ENCODE peak calls at places on chromosomes 13 and 19, in nine cellular contexts. E is IMR-90, L is left ventricle myocardium inferior, I is cardiac muscle cell, X is uterus, B is pancreas, F is psoas muscle, S is osteoblast, Y is endodermal cell. O is an unnamed sample. For H3K4me1, the result is how much of the 10 kb centered on the place peaks cover.

GRCh38 chr13:101845501-101846012 is 393.1 kb downstream of the ITGBL1 start:
- DNase-seq in Y (peak), B (no peak), I (no peak), L (no peak), E (peak), F (no peak), X (no peak), S (no peak), O (no peak)

GRCh38 chr13:95564091-95564490 is 11.6 kb downstream of the CLDN10 start:
- DNase-seq in E (no peak), L (no peak), Y (no peak), X (no peak), B (no peak), I (peak), F (no peak), S (peak), O (no peak)

GRCh38 chr19:18194554-18195238 is 1.7 kb downstream of the MPV17L2 start:
- DNase-seq in F (no peak), I (peak), L (no peak), S (peak), Y (peak), B (no peak), X (peak), E (peak), O (peak)

GRCh38 chr13:104422668-104423067 is 1356.5 kb upstream of the SLC10A2 start:
- DNase-seq in E (no peak), F (no peak), S (no peak), B (no peak), L (no peak), Y (no peak), X (no peak), I (no peak), O (no peak)

GRCh38 chr13:70856706-70857105 is 748.5 kb upstream of the KLHL1 start:
- DNase-seq in E (no peak), I (no peak), Y (no peak), S (no peak), F (no peak), X (no peak), L (no peak), B (no peak), O (no peak)

GRCh38 chr19:18483119-18483518 is 38.8 kb downstream of the ELL start:
- DNase-seq in L (no peak), E (no peak), Y (no peak), X (no peak), F (no peak), S (peak), I (no peak), B (no peak), O (no peak)

GRCh38 chr19:45001087-45001739 is at the start of gene RELB:
- DNase-seq in B (peak), X (peak), I (peak), F (peak), S (peak), L (peak), Y (peak), E (peak), O (peak)

GRCh38 chr19:42423462-42424344 is 3.5 kb downstream of the LIPE start:
- DNase-seq in L (peak), X (peak), E (peak), B (peak), I (peak), S (peak), Y (peak), F (peak), O (peak)

GRCh38 chr19:7460562-7460966 is 28.3 kb downstream of the PEX11G start:
- DNase-seq in I (peak), F (no peak), Y (no peak), S (peak), X (no peak), E (peak), B (no peak), L (no peak), O (no peak)

GRCh38 chr13:47337781-47338507 is 441.1 kb upstream of the HTR2A start:
- DNase-seq in S (no peak), B (no peak), E (peak), Y (peak), I (peak), L (no peak), X (no peak), F (no peak), O (no peak)

GRCh38 chr13:98315466-98315865 is 138.4 kb upstream of the RNF113B start:
- DNase-seq in F (no peak), I (peak), E (peak), S (no peak), L (no peak), B (no peak), Y (no peak), X (no peak), O (no peak)

GRCh38 chr19:2495651-2496316 is 19.9 kb downstream of the GADD45B start:
- DNase-seq in B (no peak), I (peak), L (no peak), E (no peak), X (peak), S (peak), Y (no peak), F (no peak), O (peak)

GRCh38 chr19:2494084-2494446 is 18.1 kb downstream of the GADD45B start:
- DNase-seq in E (peak), Y (no peak), I (peak), S (peak), B (no peak), F (no peak), X (no peak), L (no peak), O (no peak)

GRCh38 chr19:2495130-2495641 is 19.3 kb downstream of the GADD45B start:
- DNase-seq in L (peak), Y (peak), S (peak), F (peak), B (peak), E (peak), I (peak), X (peak), O (peak)

GRCh38 chr19:2492870-2493269 is 16.9 kb downstream of the GADD45B start:
- DNase-seq in L (no peak), Y (no peak), B (no peak), X (no peak), E (no peak), S (peak), I (no peak), F (no peak), O (no peak)

DNA sequence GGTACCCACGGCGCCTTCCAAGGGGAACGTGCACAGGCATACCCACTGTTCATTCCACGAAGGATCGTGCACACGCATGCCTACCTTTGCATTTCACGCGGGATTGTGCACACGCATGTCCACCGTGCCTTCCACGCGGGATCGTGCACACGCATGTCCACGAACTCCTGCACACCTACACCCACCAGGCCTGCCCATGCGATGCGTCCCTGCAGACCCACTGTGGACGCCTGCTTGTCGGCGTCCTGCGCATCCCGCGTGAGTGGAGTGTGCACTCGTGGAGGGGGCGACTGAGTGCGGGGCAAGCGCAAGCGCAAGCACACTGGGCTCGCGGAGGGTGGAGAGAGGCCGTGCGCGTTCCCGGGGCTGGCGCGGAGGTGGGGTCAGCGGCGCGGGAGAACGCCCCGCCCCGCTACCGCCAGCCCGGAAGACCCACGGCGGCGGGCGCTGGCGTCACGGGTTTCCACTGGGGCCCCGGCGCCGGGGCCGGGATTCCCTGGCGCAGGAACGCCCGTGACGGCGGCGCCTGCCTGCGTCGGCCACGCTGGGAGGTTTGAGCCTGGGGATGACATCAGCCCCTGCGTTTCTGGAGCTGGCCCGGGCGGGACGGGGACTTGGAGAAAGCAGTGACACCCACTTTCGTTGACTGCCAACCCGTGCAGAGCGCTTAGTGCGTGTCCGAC is 18.7 kb downstream of the GADD45B start:
- DNase-seq in L (peak), E (peak), I (peak), B (peak), S (peak), F (peak), Y (no peak), X (peak), O (peak)
- H3K4me1 ChIP-seq in L (under half), E (under half), I (under half), B (under half), S (under half), F (under half), Y (under half), X (under half), O (under half)

GRCh38 chr19:5131031-5131865 is 162.3 kb downstream of the KDM4B start:
- DNase-seq in I (no peak), X (no peak), E (no peak), Y (peak), L (no peak), F (no peak), B (no peak), S (no peak), O (no peak)

GRCh38 chr19:5133986-5134595 is 165.2 kb downstream of the KDM4B start:
- DNase-seq in F (no peak), Y (no peak), L (no peak), S (no peak), E (no peak), X (no peak), B (no peak), I (no peak), O (no peak)

GRCh38 chr19:5130371-5131030 is 161.6 kb downstream of the KDM4B start:
- DNase-seq in E (no peak), L (no peak), S (no peak), F (no peak), I (no peak), Y (peak), B (peak), X (no peak), O (no peak)

GRCh38 chr19:5132698-5133651 is 164.1 kb downstream of the KDM4B start:
- DNase-seq in F (no peak), I (no peak), Y (no peak), E (no peak), L (no peak), S (no peak), B (no peak), X (no peak), O (no peak)

DNA sequence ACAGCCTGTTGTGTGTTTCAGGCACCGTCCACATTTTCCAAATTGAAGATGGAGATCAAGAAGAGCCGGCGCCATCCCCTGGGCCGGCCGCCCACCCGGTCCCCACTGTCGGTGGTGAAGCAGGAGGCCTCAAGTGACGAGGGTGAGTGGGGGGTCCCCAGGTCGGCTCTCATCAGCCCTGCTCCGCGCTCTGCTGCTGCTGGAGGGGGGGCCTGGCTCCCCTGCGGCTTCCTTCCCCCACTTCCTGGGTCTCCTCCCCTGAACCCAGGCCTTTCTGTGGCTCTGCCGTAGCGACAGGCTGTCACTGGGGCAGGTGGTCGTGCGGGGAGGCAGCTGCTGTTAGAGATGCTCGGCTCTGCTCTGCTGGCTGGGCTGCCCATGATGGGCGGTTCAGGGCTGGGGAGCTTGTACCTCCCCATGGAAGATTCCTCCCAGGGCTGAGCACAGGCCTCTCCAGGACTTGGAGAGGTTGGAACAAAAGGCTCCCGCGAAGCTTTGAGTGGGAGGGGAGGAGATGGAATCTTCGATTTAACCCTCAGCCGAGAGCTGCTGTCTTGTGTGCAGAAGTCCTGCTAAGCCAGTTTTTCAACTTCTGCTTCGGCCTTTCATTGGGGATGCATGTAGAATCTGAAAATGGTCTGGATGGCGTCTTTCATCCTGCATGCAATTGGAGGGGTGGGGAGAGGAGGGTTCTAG is 163.1 kb downstream of the KDM4B start:
- DNase-seq in Y (no peak), L (no peak), B (no peak), I (no peak), S (no peak), E (no peak), F (no peak), X (no peak), O (no peak)
- H3K4me1 ChIP-seq in Y (under half), L (under half), B (under half), I (under half), S (under half), E (under half), F (under half), X (under half), O (under half)

DNA sequence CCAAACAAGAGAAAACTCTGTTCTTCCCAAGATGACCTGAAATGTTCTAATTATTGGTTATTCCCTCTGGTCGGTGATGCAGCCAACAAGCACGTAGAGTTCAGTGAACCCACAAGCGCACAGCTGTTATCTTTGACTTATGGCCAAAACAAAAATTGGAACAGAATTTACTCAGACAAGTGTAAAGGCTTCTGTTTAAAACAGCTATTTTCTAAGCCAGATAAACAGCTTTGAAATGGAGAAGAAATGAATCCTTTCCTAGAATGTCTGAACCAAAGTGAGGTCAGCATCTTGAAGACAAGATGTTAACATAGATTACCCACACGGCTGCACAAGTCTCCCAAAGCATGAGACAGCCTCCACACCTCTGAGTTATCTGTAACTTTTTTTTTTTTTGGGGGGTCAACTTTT is 669.2 kb downstream of the DIAPH3 start:
- DNase-seq in L (peak), B (no peak), F (no peak), X (no peak), Y (peak), E (peak), S (no peak), I (peak), O (peak)
- H3K4me1 ChIP-seq in L (under half), B (under half), F (under half), X (under half), Y (under half), E (under half), S (under half), I (under half), O (under half)

DNA sequence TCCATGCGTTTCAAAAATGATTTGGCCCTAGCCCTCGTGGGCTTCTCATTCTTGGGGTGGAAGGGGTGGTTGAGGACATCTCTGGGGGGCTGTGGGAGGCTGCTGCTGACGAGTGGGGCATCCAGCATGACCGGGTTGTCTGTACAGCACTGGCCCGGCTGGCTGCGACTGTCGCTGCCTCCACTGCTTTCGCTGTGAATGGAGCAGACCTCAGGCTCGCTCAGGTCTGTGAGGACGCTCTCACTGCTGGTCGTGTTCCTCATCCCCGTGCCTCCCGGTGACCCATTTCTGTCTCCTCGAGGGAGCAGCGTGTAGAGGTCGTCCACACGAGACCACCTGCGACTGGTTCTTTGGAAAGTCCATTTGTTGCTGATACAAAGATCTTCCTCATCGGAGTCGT is 113.7 kb downstream of the KL start:
- DNase-seq in I (no peak), L (no peak), E (no peak), S (no peak), F (no peak), B (no peak), X (no peak), Y (no peak), O (no peak)
- H3K4me1 ChIP-seq in I (under half), L (half or more), E (under half), S (under half), F (under half), B (under half), X (under half), Y (under half), O (half or more)

DNA sequence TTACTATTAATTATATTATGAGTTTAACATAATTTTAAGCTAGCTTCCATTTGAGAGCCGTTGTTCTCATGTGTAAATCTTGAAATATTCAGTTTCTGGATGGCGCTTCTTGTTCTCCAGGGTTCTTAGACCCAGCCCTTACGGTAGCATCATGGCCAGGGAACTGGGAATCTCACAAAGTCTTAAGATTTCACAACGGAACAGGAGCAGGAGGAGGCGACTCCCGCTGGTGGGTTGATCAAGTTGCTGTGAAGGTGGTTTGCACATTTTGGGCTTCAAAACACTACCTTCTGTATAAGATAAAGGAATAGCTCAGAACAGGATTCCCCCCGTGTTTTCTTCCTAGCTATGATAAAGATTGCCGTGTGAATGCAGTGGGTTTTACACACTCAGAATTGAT is 2.8 kb downstream of the NAXD start:
- DNase-seq in Y (no peak), B (no peak), S (no peak), X (no peak), L (no peak), I (no peak), F (no peak), E (no peak), O (no peak)
- H3K4me1 ChIP-seq in Y (under half), B (under half), S (under half), X (under half), L (half or more), I (under half), F (under half), E (under half), O (under half)

DNA sequence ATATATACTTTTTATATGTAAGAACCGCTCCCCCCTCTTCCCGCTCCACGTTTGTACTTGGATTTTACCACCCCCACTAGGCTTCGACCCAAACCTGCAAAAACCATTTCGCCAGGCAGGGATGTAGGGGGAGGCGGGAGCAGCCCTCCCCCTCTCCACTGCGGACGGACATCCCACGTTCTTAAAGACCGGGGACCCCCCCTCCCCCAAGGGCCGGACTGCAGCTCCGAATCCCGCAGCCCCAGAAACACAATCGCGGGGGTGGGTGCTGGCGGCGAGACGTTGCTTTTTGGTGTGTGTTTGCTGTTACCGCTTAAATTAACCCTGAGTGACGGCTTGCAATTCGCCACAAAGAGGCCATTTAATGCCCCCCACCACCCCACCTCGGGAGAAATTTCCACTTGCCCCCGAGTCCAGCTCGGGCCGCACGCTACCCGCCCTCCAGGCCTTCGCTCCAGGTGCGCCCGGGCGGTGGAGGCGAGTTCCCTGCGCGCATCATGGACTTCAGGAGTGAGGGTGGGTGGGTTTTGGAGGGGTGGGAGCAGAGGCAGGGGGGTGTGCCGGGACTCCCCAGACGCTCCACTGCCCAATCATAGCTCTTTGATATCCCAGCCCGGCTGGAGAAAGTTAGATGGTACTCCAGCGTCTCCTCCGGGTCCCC is 15.8 kb downstream of the NFIX start:
- DNase-seq in F (no peak), S (peak), I (no peak), X (peak), L (no peak), Y (no peak), E (no peak), B (no peak), O (no peak)
- H3K4me1 ChIP-seq in F (half or more), S (under half), I (under half), X (under half), L (half or more), Y (under half), E (under half), B (under half), O (half or more)

O was measured in heart right ventricle.